ENCODE peak calls at places on chromosome 10, in eight cellular contexts. Y is fibroblast of lung, D is K562, V is neuronal stem cell, R is IMR-90, Z is H9, H is mammary epithelial cell, O is mesendoderm. W is an unnamed sample.

GRCh38 chr10:119006451-119007210 is 22.9 kb upstream of the NANOS1 start:
- DNase-seq in Y (peak), D (no peak), V (no peak), R (peak), Z (no peak), H (peak), O (no peak), W (no peak)

GRCh38 chr10:24872049-24872789 is 80.2 kb downstream of the PRTFDC1 start:
- DNase-seq in Y (peak), D (peak), V (no peak), R (no peak), Z (no peak), H (no peak), O (no peak), W (no peak)

GRCh38 chr10:104090597-104090996 is 4.9 kb upstream of the COL17A1 start:
- DNase-seq in Y (peak), D (no peak), V (no peak), R (peak), Z (no peak), H (peak), O (no peak), W (no peak)

GRCh38 chr10:30625110-30625509 is 4.4 kb downstream of the LYZL2 start:
- DNase-seq in Y (peak), D (no peak), V (no peak), R (peak), Z (no peak), H (no peak), O (no peak), W (no peak)

GRCh38 chr10:127813290-127813689 is 76.3 kb downstream of the FOXI2 start:
- DNase-seq in Y (no peak), D (no peak), V (no peak), R (no peak), Z (no peak), H (no peak), O (peak), W (peak)

GRCh38 chr10:91653214-91653875 is 20.5 kb upstream of the PPP1R3C start:
- DNase-seq in Y (peak), D (no peak), V (no peak), R (peak), Z (no peak), H (peak), O (no peak), W (peak)

GRCh38 chr10:44577533-44577932 is 192.6 kb upstream of the CXCL12 start:
- DNase-seq in Y (no peak), D (no peak), V (no peak), R (no peak), Z (no peak), H (no peak), O (no peak), W (no peak)

GRCh38 chr10:43125274-43125845 is 12.9 kb upstream of the CSGALNACT2 start:
- DNase-seq in Y (no peak), D (no peak), V (no peak), R (no peak), Z (peak), H (no peak), O (no peak), W (no peak)

GRCh38 chr10:101939718-101940117 is 96.1 kb upstream of the KCNIP2 start:
- DNase-seq in Y (no peak), D (no peak), V (no peak), R (no peak), Z (no peak), H (no peak), O (no peak), W (no peak)
- H3K9ac ChIP-seq in Y (no peak), D (no peak), V (no peak), R (peak), Z (no peak), H (no peak), O (no peak), W (peak)

GRCh38 chr10:89470628-89471027 is 56.3 kb downstream of the IFIT5 start:
- DNase-seq in Y (no peak), D (no peak), V (no peak), R (peak), Z (no peak), H (no peak), O (peak), W (no peak)
- H3K4me2 ChIP-seq in Y (no peak), D (no peak), V (no peak), R (no peak), Z (no peak), H (no peak), O (no peak), W (no peak)

DNA sequence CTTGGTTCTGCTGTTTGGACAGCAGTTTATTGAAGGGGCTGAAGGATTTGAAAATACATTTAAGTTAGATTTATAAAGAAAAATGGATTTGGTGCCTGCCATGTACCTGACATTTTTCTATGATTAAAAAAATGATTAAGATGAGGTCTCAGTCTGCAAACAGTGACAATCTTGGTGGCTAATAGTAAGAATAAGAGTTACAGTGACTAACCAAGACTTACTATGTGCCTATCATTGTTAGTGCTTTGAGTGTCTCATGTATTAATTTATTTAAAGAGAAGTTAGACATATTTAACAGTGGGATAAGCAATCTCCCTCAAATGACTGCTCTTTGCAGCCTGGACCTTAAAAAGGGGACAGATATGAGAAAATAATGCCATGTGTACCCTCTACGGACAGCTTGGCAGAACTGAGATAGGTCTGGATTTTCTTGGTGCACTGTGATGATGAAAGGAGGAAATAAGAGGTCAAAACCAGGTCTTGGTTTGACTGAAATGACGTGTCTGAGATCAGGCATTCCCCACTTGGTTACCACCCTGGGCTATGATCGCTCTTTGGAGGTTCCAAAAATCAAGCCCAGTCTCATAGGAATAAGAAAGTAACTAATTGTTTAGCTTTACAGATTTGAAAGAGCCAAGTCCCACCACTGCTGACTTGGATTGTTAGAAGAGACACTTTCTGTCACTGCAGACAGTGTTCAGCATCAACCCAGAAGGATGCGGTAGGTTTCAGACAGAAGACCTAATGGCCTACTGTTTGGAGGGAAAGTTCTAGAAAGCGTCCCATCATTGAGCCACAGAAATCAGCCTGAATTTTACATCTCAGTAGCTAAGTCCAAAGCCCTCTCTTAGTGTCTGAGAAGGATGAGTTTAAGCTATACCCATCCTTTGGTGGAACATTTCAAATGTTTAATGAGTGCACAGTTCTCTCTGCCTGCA is 2.1 kb downstream of the CASP7 start:
- DNase-seq in Y (no peak), D (no peak), V (no peak), R (no peak), Z (no peak), H (no peak), O (no peak), W (no peak)
- H3K9ac ChIP-seq in Y (no peak), D (no peak), V (no peak), R (no peak), Z (no peak), H (no peak), O (no peak), W (no peak)

GRCh38 chr10:71985542-71986250 is 21.5 kb downstream of the CHST3 start:
- DNase-seq in Y (peak), D (no peak), V (no peak), R (peak), Z (no peak), H (no peak), O (no peak), W (no peak)
- H3K4me2 ChIP-seq in Y (peak), D (no peak), V (no peak), R (peak), Z (no peak), H (no peak), O (no peak), W (no peak)

DNA sequence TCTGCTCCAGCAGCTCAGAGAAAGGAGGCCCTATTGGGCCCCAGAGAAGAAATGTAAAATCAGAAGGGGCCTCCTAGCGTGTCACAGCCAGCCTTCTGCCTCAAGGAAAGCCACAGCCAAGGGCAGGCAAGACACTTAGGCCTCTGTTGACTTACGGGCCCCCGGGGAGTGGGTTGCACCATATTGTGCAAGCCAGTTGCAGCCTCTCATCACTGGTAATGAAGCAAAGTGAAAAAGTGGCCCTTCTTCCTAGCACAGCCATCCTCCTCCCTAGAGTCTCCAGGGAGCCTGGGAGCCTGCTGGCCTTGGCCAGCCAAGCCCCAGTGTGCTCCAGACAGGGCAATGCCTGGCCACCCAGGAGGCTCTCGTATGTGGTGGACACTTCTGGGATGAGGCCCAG is 56.2 kb upstream of the GDF10 start:
- DNase-seq in Y (no peak), D (no peak), V (no peak), R (no peak), Z (peak), H (no peak), O (no peak), W (no peak)
- H3K9ac ChIP-seq in Y (no peak), D (no peak), V (no peak), R (no peak), Z (no peak), H (no peak), O (no peak), W (no peak)

W was measured in HCT116.